ENCODE peak calls at places on chromosome 16, in four cellular contexts. One of them, this sample, is unnamed.

GRCh38 chr16:10868089-10868488 is 8.9 kb upstream of the CIITA start:
- DNase-seq in omental fat pad: no peak
- DNase-seq in AG09319: no peak
- DNase-seq in tibial nerve: no peak
- DNase-seq in this sample: no peak

GRCh38 chr16:19601083-19601976 is 45.8 kb downstream of the VPS35L start:
- DNase-seq in AG09319: peak; percentile 7
- DNase-seq in tibial nerve: peak; percentile 65
- DNase-seq in omental fat pad: no peak
- DNase-seq in this sample: peak; percentile 9

GRCh38 chr16:88365244-88365865 is 17.4 kb upstream of the ZNF469 start:
- DNase-seq in tibial nerve: no peak
- DNase-seq in omental fat pad: no peak
- DNase-seq in AG09319: no peak
- DNase-seq in this sample: no peak

GRCh38 chr16:67000384-67001158 is 12.2 kb downstream of the CES4A start:
- DNase-seq in AG09319: no peak
- DNase-seq in tibial nerve: peak; percentile 61
- DNase-seq in omental fat pad: no peak
- DNase-seq in this sample: peak; percentile 70

GRCh38 chr16:81076566-81077076 is 417 bp downstream of the C16orf46 start:
- DNase-seq in tibial nerve: peak; percentile 96
- DNase-seq in omental fat pad: peak; percentile 95
- DNase-seq in AG09319: peak; percentile 29
- DNase-seq in this sample: peak; percentile 79

GRCh38 chr16:55323637-55324490 is at the start of gene IRX6:
- DNase-seq in omental fat pad: no peak
- DNase-seq in tibial nerve: no peak
- DNase-seq in AG09319: no peak
- DNase-seq in this sample: no peak

GRCh38 chr16:2858245-2859025 is 465 bp upstream of the PRSS22 start:
- DNase-seq in tibial nerve: no peak
- DNase-seq in omental fat pad: no peak
- DNase-seq in AG09319: no peak
- DNase-seq in this sample: no peak

GRCh38 chr16:29835926-29836325 is 15.7 kb downstream of the MVP start:
- DNase-seq in AG09319: no peak
- DNase-seq in tibial nerve: no peak
- DNase-seq in omental fat pad: no peak
- DNase-seq in this sample: no peak

GRCh38 chr16:88050952-88051660 is 99.9 kb downstream of the BANP start:
- DNase-seq in tibial nerve: no peak
- DNase-seq in AG09319: no peak
- DNase-seq in omental fat pad: no peak
- DNase-seq in this sample: no peak

GRCh38 chr16:87554754-87555427 is 47.4 kb upstream of the JPH3 start:
- DNase-seq in AG09319: no peak
- DNase-seq in omental fat pad: no peak
- DNase-seq in tibial nerve: no peak
- DNase-seq in this sample: no peak

GRCh38 chr16:75506567-75506966 is 11.3 kb upstream of the CHST6 start:
- DNase-seq in tibial nerve: peak; percentile 59
- DNase-seq in omental fat pad: no peak
- DNase-seq in AG09319: peak; percentile 86
- DNase-seq in this sample: no peak

GRCh38 chr16:88526008-88526905 is 43.9 kb upstream of the ZC3H18 start:
- DNase-seq in AG09319: no peak
- DNase-seq in tibial nerve: no peak
- DNase-seq in omental fat pad: no peak
- DNase-seq in this sample: no peak

GRCh38 chr16:30982548-30983288 is 2.3 kb upstream of the HSD3B7 start:
- DNase-seq in omental fat pad: no peak
- DNase-seq in tibial nerve: no peak
- DNase-seq in AG09319: no peak
- DNase-seq in this sample: no peak

This sample was measured in hepatic stellate cell.